ENCODE peak calls at places on chromosome 2, in seven cellular contexts. L is foreskin fibroblast; U is IMR-90; M is thoracic aorta; N is kidney epithelial cell; A is H1; O is CD8-positive, alpha-beta T cell. E is an unnamed sample.

GRCh38 chr2:215218587-215219577 is 80.5 kb upstream of the ABCA12 start:
- DNase-seq in U (no peak), M (no peak), O (no peak), A (no peak), L (peak; percentile 42), N (no peak), E (no peak)

GRCh38 chr2:96527990-96528679 is 8.4 kb upstream of the ARID5A start:
- DNase-seq in O (no peak), M (peak; percentile 81), N (no peak), L (peak; percentile 60), A (no peak), U (peak; percentile 60), E (no peak)

GRCh38 chr2:234412726-234413125 is 84.2 kb downstream of the ARL4C start:
- DNase-seq in L (peak; percentile 25), O (no peak), A (no peak), M (no peak), U (no peak), N (no peak), E (no peak)

GRCh38 chr2:111041398-111042202 is 79.1 kb upstream of the BCL2L11 start:
- DNase-seq in L (no peak), O (no peak), U (no peak), M (no peak), A (peak; percentile 38), N (no peak), E (no peak)

GRCh38 chr2:219419331-219420197 is 1.4 kb downstream of the DES start:
- DNase-seq in N (no peak), L (no peak), O (no peak), U (no peak), M (no peak), A (no peak), E (no peak)

GRCh38 chr2:108607706-108608301 is 73.5 kb downstream of the LIMS1 start:
- DNase-seq in U (peak; percentile 59), N (no peak), O (no peak), A (no peak), M (no peak), L (peak; percentile 78), E (no peak)

GRCh38 chr2:139196754-139197153 is 416.6 kb upstream of the NXPH2 start:
- DNase-seq in M (no peak), N (no peak), L (no peak), A (no peak), U (no peak), O (no peak), E (no peak)

GRCh38 chr2:180145163-180145562 is 138.1 kb upstream of the CWC22 start:
- DNase-seq in O (no peak), U (no peak), M (no peak), L (no peak), A (no peak), N (no peak), E (no peak)

GRCh38 chr2:96687266-96687665 is 44.7 kb downstream of the FER1L5 start:
- DNase-seq in U (no peak), A (no peak), N (no peak), O (no peak), M (no peak), L (no peak), E (no peak)

DNA sequence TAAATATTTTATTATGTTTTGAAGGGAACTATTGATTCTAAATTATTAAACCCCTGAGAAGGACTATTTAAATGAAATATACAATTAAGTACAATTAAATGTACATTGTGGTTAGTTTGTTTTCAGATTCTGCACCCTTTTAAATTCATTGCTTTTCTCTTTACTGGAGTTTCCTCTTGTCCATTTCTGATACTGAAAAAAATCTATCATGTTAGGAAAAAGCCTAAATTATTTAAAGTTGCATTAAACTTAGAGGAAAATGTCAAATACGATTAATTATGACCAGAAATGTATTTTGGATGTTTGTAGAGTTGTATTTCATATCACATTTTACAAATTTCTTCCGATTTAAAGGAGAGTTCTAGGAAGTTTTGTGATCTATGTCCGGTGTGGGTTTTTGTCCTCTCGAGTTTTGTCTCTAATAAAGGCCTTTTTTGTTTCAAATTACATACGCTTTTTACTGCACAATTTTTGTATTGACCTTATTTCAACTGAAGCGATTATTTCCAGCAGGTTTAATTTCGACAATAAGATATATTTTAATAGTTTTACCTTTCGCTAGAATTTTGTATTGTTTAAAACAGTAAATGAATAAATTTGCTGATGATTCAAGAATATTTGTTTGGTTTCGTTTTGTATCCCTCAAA is 3.2 kb upstream of the SATB2 start:
- DNase-seq in N (no peak), L (peak; percentile 20), M (no peak), O (no peak), A (no peak), U (no peak), E (no peak)
- H3K4me3 ChIP-seq in N (no peak overlapping the region), L (peak overlapping the region; percentile 82), M (no peak overlapping the region), O (no peak overlapping the region), A (no peak overlapping the region), U (peak overlapping the region; percentile 78), E (no peak overlapping the region)

GRCh38 chr2:69720404-69720803 is 21.5 kb upstream of the ANXA4 start:
- DNase-seq in O (no peak), M (no peak), U (peak; percentile 18), N (no peak), A (no peak), L (peak; percentile 57), E (no peak)
- TF ChIP-seq CTCF in O (no peak), M (peak; percentile 13), U (peak; percentile 48), N (peak; percentile 30), A (no peak), L (peak; percentile 50), E (peak; percentile 43)

GRCh38 chr2:128314026-128314347 is 4.7 kb downstream of the HS6ST1 start:
- DNase-seq in L (peak; percentile 2), U (no peak), M (no peak), A (peak; percentile 42), N (no peak), O (no peak), E (no peak)
- H3K4me3 ChIP-seq in L (no peak overlapping the region), U (no peak overlapping the region), M (no peak overlapping the region), A (no peak overlapping the region), N (no peak overlapping the region), O (no peak overlapping the region), E (no peak overlapping the region)

GRCh38 chr2:4715065-4715464 is 977.1 kb upstream of the SOX11 start:
- DNase-seq in M (no peak), L (no peak), A (no peak), O (no peak), N (no peak), U (no peak), E (no peak)
- TF ChIP-seq CTCF in M (no peak), L (no peak), A (no peak), O (no peak), N (peak; percentile 39), U (no peak), E (no peak)

GRCh38 chr2:205680903-205681302 is 1.4 kb upstream of the NRP2 start:
- DNase-seq in A (peak; percentile 35), M (no peak), N (no peak), L (no peak), U (no peak), O (no peak), E (no peak)

GRCh38 chr2:205681836-205682238 is 464 bp upstream of the NRP2 start:
- DNase-seq in A (peak; percentile 55), M (no peak), N (no peak), U (no peak), L (peak; percentile 54), O (no peak), E (no peak)

GRCh38 chr2:205683991-205684390 is 1.7 kb downstream of the NRP2 start:
- DNase-seq in A (peak; percentile 49), N (no peak), L (no peak), M (no peak), U (no peak), O (no peak), E (no peak)

GRCh38 chr2:205683179-205683978 is 1.1 kb downstream of the NRP2 start:
- DNase-seq in L (peak; percentile 69), A (peak; percentile 40), M (no peak), U (peak; percentile 79), O (no peak), N (no peak), E (no peak)

DNA sequence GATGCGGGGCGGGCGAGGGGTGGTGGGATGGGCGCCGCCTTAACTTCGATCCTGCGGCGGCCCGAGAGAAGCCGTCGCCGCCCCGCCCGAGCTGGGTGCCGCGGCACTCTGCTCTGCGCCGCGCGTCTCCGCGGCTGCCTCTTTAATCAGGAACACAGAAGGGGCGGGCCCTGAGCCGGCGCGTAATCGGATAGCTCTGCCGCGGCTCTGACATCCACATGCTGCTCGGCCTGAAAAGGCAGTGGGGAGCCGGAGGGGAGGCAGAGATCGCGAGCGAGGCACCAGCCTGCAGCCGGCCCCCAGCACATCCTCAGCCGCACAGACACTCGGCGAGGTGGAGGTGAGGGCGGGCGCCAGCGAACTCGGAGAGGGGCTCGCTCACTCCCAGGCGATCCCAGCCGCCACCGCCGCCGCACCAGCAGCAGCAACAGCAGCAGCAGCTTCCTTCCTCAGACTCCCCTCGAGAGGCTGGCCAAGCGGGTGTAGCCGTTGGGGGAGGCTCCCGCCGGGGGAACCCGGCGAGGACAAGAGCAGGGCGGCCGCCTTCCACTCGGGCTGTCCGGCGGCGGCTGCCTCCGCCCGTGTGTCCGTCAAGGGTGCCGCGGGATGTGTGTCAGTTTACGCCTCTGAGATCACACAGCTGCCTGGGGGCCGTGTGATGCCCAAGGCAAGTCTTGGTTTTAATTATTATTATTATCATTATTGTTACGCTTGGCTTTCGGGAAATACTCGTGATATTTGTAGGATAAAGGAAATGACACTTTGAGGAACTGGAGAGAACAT is at the start of gene NRP2:
- DNase-seq in O (no peak), L (peak; percentile 91), U (peak; percentile 89), A (peak; percentile 83), M (no peak), N (no peak), E (no peak)
- H3K4me3 ChIP-seq in O (peak within 1 kb of the TSS; percentile 52), L (peak within 1 kb of the TSS; percentile 62), U (peak within 1 kb of the TSS; percentile 90), A (peak within 1 kb of the TSS; percentile 57), M (peak within 1 kb of the TSS; percentile 92), N (peak within 1 kb of the TSS; percentile 72), E (peak within 1 kb of the TSS; percentile 42)